ENCODE peak calls at places on chromosomes 7 and 10, in seven cellular contexts. R is NB4, W is astrocyte of the spinal cord, F is cardiac muscle cell, I is bronchial epithelial cell, M is sigmoid colon, Y is A549. B is an unnamed sample.
A peak's percentile ranks its signal among the peaks of the same experiment; 100 is the strongest.

GRCh38 chr7:66921396-66921917 is 432 bp downstream of the TMEM248 start:
- DNase-seq in F (peak; percentile 80), W (peak; percentile 49), M (peak; percentile 70), Y (peak; percentile 13), I (peak; percentile 23), R (peak; percentile 53), B (peak; percentile 44)

GRCh38 chr10:22764639-22765038 is 50.3 kb upstream of the PIP4K2A start:
- DNase-seq in Y (no peak), M (no peak), F (no peak), R (no peak), I (no peak), W (no peak), B (no peak)

GRCh38 chr10:9681655-9682054 is 1336.0 kb upstream of the CELF2 start:
- DNase-seq in Y (no peak), F (no peak), R (peak; percentile 1), M (no peak), I (no peak), W (no peak), B (no peak)

GRCh38 chr7:74344786-74345185 is 55.6 kb downstream of the CLIP2 start:
- DNase-seq in F (no peak), Y (no peak), M (no peak), R (no peak), I (no peak), W (no peak), B (no peak)

GRCh38 chr10:132148261-132149251 is 38.2 kb upstream of the DPYSL4 start:
- DNase-seq in W (no peak), M (peak; percentile 54), I (no peak), Y (no peak), F (no peak), R (no peak), B (no peak)

GRCh38 chr10:76244061-76244686 is 812.8 kb downstream of the LRMDA start:
- DNase-seq in W (no peak), I (no peak), F (peak; percentile 78), R (no peak), M (no peak), Y (no peak), B (no peak)

GRCh38 chr7:55576753-55577152 is 4.5 kb upstream of the VOPP1 start:
- DNase-seq in M (no peak), I (no peak), Y (no peak), W (no peak), F (no peak), R (no peak), B (no peak)

GRCh38 chr10:28219241-28219640 is 83.6 kb downstream of the MPP7 start:
- DNase-seq in R (no peak), Y (no peak), F (peak; percentile 1), W (peak; percentile 64), I (no peak), M (no peak), B (peak; percentile 66)

GRCh38 chr7:155345490-155345889 is 47.8 kb downstream of the INSIG1 start:
- DNase-seq in W (no peak), Y (no peak), R (no peak), I (no peak), F (no peak), M (peak; percentile 32), B (no peak)

GRCh38 chr7:28052933-28053332 is 127.7 kb downstream of the JAZF1 start:
- DNase-seq in I (peak; percentile 75), W (no peak), M (no peak), F (peak; percentile 30), R (no peak), Y (no peak), B (peak; percentile 83)

GRCh38 chr10:132535065-132535651 is 2.4 kb upstream of the INPP5A start:
- DNase-seq in Y (no peak), W (no peak), M (peak; percentile 74), R (no peak), I (no peak), F (no peak), B (no peak)

GRCh38 chr10:131977323-131978096 is 4.2 kb downstream of the BNIP3 start:
- DNase-seq in R (no peak), M (peak; percentile 28), I (no peak), F (no peak), W (no peak), Y (no peak), B (no peak)

GRCh38 chr10:72828294-72828693 is 65.2 kb upstream of the OIT3 start:
- DNase-seq in W (no peak), M (no peak), F (no peak), I (no peak), R (no peak), Y (no peak), B (no peak)

GRCh38 chr7:154644366-154644765 is 358.6 kb downstream of the PAXIP1 start:
- DNase-seq in M (no peak), F (no peak), I (no peak), W (no peak), R (no peak), Y (no peak), B (no peak)

GRCh38 chr10:71964669-71965515 is 697 bp downstream of the CHST3 start:
- DNase-seq in F (peak; percentile 81), R (no peak), I (peak; percentile 69), M (peak; percentile 92), W (peak; percentile 62), Y (peak; percentile 42), B (peak; percentile 82)

GRCh38 chr7:1638113-1638726 is 31.9 kb upstream of the ELFN1 start:
- DNase-seq in R (no peak), I (no peak), W (no peak), Y (no peak), M (no peak), F (peak; percentile 26), B (no peak)

GRCh38 chr7:70229242-70229641 is 631.0 kb downstream of the AUTS2 start:
- DNase-seq in Y (no peak), F (no peak), I (no peak), W (no peak), M (no peak), R (no peak), B (no peak)

DNA sequence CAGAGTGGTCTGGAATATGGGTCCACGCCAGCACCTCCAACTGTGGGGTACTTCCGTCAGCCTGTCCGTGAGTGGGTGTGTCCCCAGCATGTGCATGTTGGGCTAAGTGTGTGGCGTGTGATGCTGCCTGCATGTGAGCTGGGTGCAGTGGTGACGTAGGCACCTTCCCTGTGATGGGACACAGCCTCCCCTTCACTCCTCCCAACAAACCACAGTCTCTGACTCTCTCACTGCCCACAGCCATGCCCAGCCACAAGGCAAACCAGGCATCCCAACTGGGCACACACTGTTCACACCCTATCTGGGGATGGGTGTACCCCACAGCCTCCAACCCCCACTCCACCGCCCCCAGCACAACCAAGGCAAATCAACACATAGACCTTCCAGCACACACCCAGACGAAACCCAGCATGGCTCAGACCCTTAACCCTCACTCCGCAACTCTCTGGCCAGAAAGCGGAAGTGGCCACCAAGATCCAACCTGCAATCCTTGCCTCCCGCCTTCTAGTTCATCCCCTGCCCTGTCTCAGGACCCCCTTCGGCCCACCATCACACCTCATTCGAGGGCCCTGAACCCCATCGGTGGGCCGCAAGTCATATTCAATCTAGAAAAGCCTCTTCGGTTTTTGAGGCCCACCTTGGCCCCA is 10.4 kb downstream of the PSD start:
- DNase-seq in W (no peak), Y (no peak), F (no peak), M (peak; percentile 98), R (no peak), I (no peak), B (no peak)
- H3K4me3 ChIP-seq in W (no peak overlapping the region), Y (peak overlapping the region; percentile 65), F (peak overlapping the region; percentile 49), M (peak overlapping the region; percentile 79), R (no peak overlapping the region), I (no peak overlapping the region), B (no peak overlapping the region)

DNA sequence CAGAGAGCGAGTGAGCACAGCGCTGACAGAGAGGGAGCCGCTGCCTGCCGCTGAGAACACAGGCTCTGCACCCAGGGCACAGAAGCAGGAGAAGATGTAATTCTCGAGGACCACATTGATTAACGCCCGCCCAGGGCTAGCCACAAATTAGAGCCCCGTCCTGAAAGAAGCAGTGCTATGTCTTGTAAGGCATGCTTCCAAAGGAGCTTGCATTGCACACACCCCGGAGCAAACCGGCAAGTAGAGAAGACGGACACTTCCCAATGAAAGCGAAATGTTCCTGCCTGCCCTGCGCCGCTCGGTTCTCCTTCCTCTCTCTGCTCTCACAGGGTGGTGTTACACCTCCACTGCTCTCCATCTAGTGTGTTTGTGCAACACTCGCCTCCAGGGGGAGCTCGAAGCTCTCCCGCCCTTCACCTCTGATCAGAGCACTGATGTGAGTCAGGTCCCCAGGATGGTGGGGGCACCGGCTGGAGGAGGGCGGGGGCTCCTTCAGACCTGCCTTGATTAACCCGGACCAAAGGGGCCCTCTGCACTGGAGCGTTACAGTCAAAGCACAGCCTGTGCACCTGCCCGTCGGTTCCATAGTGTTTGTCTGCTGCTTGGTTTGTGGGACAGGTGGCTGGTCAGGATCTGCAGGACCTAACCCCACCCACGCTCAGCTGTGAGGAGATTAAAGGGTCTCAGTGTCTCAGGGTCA is 316.5 kb downstream of the ADARB2 start:
- DNase-seq in F (no peak), Y (peak; percentile 60), R (peak; percentile 50), M (no peak), W (no peak), I (peak; percentile 31), B (no peak)
- TF ChIP-seq CTCF in F (peak; percentile 15), Y (peak; percentile 63), R (peak; percentile 71), M (no peak), W (peak; percentile 30), I (peak; percentile 63), B (no peak)

GRCh38 chr10:79149345-79149661 is 80.5 kb downstream of the ZMIZ1 start:
- DNase-seq in W (no peak), R (no peak), F (no peak), Y (no peak), I (no peak), M (no peak), B (no peak)

GRCh38 chr10:79148452-79149344 is 79.9 kb downstream of the ZMIZ1 start:
- DNase-seq in M (peak; percentile 89), F (no peak), R (no peak), Y (peak; percentile 66), I (peak; percentile 86), W (peak; percentile 50), B (peak; percentile 67)

GRCh38 chr10:79146611-79147130 is 77.9 kb downstream of the ZMIZ1 start:
- DNase-seq in W (no peak), I (no peak), R (no peak), F (no peak), M (peak; percentile 93), Y (no peak), B (peak; percentile 80)

GRCh38 chr10:79147306-79147705 is 78.5 kb downstream of the ZMIZ1 start:
- DNase-seq in F (no peak), W (no peak), M (no peak), R (no peak), I (no peak), Y (no peak), B (no peak)

GRCh38 chr10:79147796-79148451 is 79.2 kb downstream of the ZMIZ1 start:
- DNase-seq in M (no peak), Y (no peak), I (no peak), W (no peak), R (no peak), F (no peak), B (no peak)
- H3K4me3 ChIP-seq in M (no peak overlapping the region), Y (no peak overlapping the region), I (no peak overlapping the region), W (no peak overlapping the region), R (no peak overlapping the region), F (no peak overlapping the region), B (no peak overlapping the region)

DNA sequence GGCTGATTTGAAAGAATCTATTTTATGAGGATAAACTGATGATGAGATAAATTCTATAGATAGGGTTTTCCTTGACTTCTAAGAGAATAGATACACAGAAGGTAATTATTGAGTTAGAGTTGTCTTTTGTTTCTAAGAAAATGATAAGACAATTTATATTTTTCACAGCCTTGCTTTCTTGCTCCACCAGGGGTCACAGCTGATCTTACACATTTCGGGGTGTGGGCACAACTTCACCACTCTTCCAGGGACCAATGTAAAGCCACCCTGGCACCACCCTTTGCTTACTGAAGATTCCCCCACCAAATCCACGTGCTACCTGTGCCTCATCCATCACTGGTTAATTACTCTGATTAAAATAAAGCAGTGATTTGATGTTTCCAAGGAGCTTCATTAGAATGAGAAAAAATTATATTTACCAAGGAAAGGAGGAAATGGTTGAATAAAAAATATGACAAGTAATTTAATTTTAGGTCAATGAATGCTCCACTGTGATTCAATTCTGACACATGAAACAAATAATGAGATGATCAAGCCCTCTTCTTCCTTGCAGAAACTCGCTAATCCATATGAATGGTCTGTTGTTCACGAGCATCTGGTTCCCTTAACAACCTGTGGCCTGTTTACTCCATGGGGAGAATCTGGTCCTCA is 177.3 kb upstream of the TNS3 start:
- DNase-seq in Y (peak; percentile 60), M (no peak), I (no peak), W (no peak), R (peak; percentile 22), F (peak; percentile 38), B (no peak)
- TF ChIP-seq CTCF in Y (peak; percentile 39), M (no peak), I (no peak), W (peak; percentile 34), R (no peak), F (peak; percentile 24), B (peak; percentile 38)